ENCODE peak calls at places on chromosomes 13 and 19, in five cellular contexts. G, W, C, K and M are unnamed samples.

GRCh38 chr13:112903606-112904195 is 65.3 kb upstream of the MCF2L start:
- DNase-seq in W (no peak), G (no peak), K (no peak), C (no peak), M (no peak)

GRCh38 chr19:6021878-6022569 is 44.1 kb upstream of the RANBP3 start:
- DNase-seq in W (peak), G (peak), C (peak), K (peak), M (peak)

GRCh38 chr19:5801796-5802616 is 2.9 kb upstream of the NRTN start:
- DNase-seq in C (no peak), G (peak), W (peak), K (peak), M (no peak)

GRCh38 chr13:44237276-44237767 is 136.3 kb upstream of the SERP2 start:
- DNase-seq in W (no peak), K (peak), C (peak), G (peak), M (no peak)

GRCh38 chr13:37225414-37226047 is 120.1 kb upstream of the CSNK1A1L start:
- DNase-seq in G (no peak), K (peak), C (no peak), W (no peak), M (no peak)

GRCh38 chr19:39059302-39059701 is 24.9 kb upstream of the ACP7 start:
- DNase-seq in K (no peak), C (no peak), W (no peak), G (no peak), M (no peak)

GRCh38 chr13:76799696-76800095 is 86.5 kb downstream of the KCTD12 start:
- DNase-seq in K (peak), C (peak), W (no peak), G (peak), M (no peak)

GRCh38 chr13:107452833-107453232 is 762.5 kb downstream of the LIG4 start:
- DNase-seq in G (no peak), K (no peak), W (no peak), C (no peak), M (no peak)

GRCh38 chr13:20132052-20132634 is 28.7 kb downstream of the GJA3 start:
- DNase-seq in W (no peak), G (no peak), C (no peak), K (no peak), M (no peak)

GRCh38 chr19:50959731-50960500 is 7.1 kb upstream of the KLK5 start:
- DNase-seq in K (peak), C (peak), G (no peak), W (no peak), M (no peak)

GRCh38 chr13:102901615-102902305 is 55.9 kb downstream of the ERCC5 start:
- DNase-seq in W (no peak), G (no peak), C (peak), K (peak), M (no peak)

DNA sequence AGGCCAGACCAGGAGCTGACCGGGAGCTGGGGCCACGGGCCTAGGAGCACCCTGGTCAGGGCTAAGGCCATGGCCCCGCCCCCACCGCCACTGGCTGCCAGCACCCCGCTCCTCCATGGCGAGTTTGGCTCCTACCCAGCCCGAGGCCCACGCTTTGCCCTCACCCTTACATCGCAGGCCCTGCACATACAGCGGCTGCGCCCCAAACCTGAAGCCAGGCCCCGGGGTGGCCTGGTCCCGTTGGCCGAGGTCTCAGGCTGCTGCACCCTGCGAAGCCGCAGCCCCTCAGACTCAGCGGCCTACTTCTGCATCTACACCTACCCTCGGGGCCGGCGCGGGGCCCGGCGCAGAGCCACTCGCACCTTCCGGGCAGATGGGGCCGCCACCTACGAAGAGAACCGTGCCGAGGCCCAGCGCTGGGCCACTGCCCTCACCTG is 6.6 kb downstream of the SPHK2 start:
- DNase-seq in C (no peak), W (no peak), K (no peak), G (peak), M (no peak)
- H3K27ac ChIP-seq in C (no peak), W (no peak), K (no peak), G (no peak), M (no peak)

GRCh38 chr19:1943661-1944087 is 2.7 kb downstream of the CSNK1G2 start:
- DNase-seq in C (no peak), K (no peak), G (no peak), W (no peak), M (no peak)

GRCh38 chr19:1941146-1942077 is at the start of gene CSNK1G2:
- DNase-seq in C (no peak), G (no peak), W (no peak), K (peak), M (peak)

GRCh38 chr19:1944088-1944915 is 3.3 kb downstream of the CSNK1G2 start:
- DNase-seq in K (peak), W (no peak), C (no peak), G (no peak), M (no peak)

GRCh38 chr19:1942078-1942933 is 1.3 kb downstream of the CSNK1G2 start:
- DNase-seq in W (peak), C (peak), G (peak), K (peak), M (peak)

DNA sequence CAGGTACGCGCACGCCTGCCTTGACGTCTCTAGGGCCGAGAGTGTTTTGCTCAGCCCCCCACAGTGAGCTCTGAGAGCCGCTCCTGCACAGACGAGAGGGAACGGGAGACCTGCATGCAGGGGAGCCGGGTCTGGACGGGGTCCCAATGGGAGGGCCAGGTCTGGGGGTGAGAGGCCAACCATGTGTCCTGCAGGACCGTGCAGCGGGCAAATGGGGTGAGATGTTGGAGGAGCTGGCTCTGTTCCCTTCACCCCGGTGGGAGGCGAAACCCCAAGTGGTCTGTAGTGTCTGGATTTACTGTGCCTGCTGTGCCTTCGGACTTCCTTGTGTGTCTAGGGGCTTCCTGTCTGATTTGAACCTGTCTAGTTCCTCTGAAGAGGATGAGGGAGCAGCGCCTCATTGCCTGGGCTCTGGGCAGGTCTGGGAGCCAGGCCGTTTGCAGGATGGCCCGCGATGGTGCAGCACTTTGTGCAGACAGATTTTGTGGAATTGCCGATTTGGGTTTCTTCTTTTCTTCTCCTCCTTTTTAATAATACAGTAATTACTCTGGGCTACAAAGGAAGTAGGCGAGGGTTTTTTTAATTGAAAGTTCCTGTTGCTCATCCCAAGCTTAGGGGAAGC is 2.1 kb downstream of the CSNK1G2 start:
- DNase-seq in C (no peak), G (no peak), K (peak), W (peak), M (no peak)
- TF ChIP-seq EZH2phosphoT487 in C (no peak), G (no peak), K (no peak), W (no peak), M (no peak)

GRCh38 chr19:4149518-4150288 is 3.7 kb upstream of the CREB3L3 start:
- DNase-seq in G (peak), W (no peak), C (no peak), K (no peak), M (no peak)
- TF ChIP-seq EZH2 in G (no peak), W (no peak), C (no peak), K (no peak), M (peak)

DNA sequence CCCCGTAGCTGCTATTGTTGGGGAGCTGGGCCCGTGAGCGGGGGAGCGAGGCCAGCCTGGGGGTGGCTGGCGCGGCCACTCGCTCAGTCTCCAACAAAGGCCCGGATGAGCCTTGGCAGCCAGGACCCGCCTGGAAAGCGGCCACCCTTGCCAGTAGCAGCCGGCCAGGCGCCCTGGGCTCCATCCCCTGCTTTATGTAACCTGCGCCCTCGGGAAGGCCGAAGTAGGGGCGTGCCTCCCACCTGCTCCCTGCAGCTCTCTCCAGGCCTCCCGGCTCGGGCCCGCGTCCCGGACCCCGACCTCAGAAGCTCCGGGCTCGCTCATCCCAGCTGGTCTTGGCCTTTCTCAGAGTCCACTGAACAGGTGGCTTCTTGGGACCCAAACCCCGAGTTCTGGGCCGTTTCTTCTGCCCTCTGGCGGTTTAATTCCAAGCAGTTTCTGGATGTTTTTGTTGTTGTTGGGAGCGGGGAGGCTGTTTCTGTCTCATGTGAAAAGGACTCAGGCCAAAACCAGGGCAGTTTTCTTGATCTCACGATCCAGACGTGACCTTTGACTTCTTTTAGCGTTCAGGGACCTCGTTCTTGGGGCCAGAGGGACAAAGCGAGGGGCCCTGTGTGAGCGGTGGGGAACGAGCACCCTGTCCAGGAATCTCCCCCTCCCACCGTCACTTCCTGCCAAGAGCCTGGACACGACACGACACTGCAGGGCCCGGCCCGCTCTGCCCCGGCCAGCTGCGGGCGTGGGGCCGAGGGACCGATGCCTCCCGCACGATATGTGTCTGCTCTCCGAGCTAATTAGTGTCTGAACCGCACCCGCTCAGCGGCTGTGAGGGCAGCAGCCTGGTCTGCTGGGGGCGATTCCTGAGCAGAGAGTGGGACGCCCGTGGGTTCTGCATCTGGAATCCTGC is 1.3 kb downstream of the CDC34 start:
- DNase-seq in K (peak), G (peak), W (peak), C (peak), M (peak)
- H3K27ac ChIP-seq in K (peak), G (peak), W (peak), C (peak), M (peak)

DNA sequence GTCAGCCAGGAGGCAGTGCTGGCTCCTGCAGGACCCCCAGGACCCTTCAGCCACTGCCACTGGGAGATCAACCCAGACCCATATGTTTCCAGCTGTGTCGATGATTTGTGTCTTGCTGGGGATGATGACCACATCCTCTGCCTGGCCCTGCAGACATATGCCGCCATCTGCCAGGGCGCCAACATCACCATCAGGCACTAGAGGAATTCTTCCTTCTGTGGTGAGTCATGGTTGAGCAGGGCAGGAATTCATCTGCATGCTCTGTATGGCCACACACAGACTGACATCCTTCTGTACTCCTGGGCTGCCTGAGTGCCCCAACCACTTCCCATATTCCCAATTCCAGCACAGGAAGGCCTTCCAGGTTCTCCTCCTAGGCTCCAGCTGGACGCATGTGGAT is 27.1 kb upstream of the FXYD3 start:
- DNase-seq in G (peak), C (peak), K (peak), W (no peak), M (no peak)
- TF ChIP-seq EZH2phosphoT487 in G (no peak), C (no peak), K (no peak), W (no peak), M (no peak)

GRCh38 chr13:35471466-35472307 is 4.8 kb downstream of the MAB21L1 start:
- DNase-seq in W (peak), K (peak), G (peak), C (no peak), M (no peak)
- TF ChIP-seq EZH2 in W (peak), K (no peak), G (peak), C (no peak), M (no peak)

DNA sequence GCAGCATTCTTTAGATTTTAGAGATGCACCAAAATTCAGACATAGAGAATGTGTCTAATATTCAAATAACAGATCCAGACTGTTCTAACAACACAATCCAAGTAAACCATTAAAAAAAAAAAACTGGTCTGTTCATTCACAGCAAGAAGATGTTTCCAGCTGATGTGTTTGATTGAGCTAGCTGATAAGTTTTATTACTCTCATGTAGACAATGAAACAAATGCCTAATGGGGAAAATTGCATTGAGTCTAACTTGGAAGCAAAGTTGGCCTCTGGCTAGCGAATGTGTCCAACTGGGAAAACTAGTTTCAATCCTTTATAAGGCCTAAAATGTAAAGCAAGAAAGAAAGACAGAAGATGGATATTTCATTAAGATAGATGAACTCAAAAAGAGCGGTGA is 54.3 kb downstream of the PCDH9 start:
- DNase-seq in C (no peak), W (no peak), G (no peak), K (no peak), M (no peak)
- H3K27ac ChIP-seq in C (no peak), W (no peak), G (no peak), K (no peak), M (no peak)